ENCODE peak calls at places on chromosomes 16 and 17, in seven cellular contexts. One of them, this sample, is unnamed.

GRCh38 chr16:29029168-29029994 is 44.5 kb downstream of the LAT start:
- DNase-seq in fibroblast of pulmonary artery: peak; percentile 95
- DNase-seq in Calu3: peak; percentile 68
- DNase-seq in tibial nerve: no peak
- DNase-seq in left lung: no peak
- DNase-seq in AG04450: peak; percentile 81
- DNase-seq in testis: no peak
- DNase-seq in this sample: peak; percentile 50

GRCh38 chr16:50699345-50700159 is 6.1 kb downstream of the NOD2 start:
- DNase-seq in Calu3: peak; percentile 52
- DNase-seq in AG04450: no peak
- DNase-seq in tibial nerve: no peak
- DNase-seq in left lung: no peak
- DNase-seq in testis: no peak
- DNase-seq in fibroblast of pulmonary artery: peak; percentile 31
- DNase-seq in this sample: no peak

GRCh38 chr17:7886227-7887037 is 2.2 kb upstream of the CHD3 start:
- DNase-seq in fibroblast of pulmonary artery: peak; percentile 30
- DNase-seq in AG04450: no peak
- DNase-seq in Calu3: peak; percentile 36
- DNase-seq in testis: peak; percentile 60
- DNase-seq in tibial nerve: no peak
- DNase-seq in left lung: no peak
- DNase-seq in this sample: no peak

GRCh38 chr17:48194097-48194550 is 86.6 kb downstream of the SNX11 start:
- DNase-seq in tibial nerve: no peak
- DNase-seq in left lung: no peak
- DNase-seq in AG04450: peak; percentile 3
- DNase-seq in testis: no peak
- DNase-seq in Calu3: no peak
- DNase-seq in fibroblast of pulmonary artery: peak; percentile 41
- DNase-seq in this sample: no peak

GRCh38 chr17:80210348-80211108 is 9.6 kb downstream of the SGSH start:
- DNase-seq in fibroblast of pulmonary artery: no peak
- DNase-seq in testis: no peak
- DNase-seq in tibial nerve: no peak
- DNase-seq in Calu3: no peak
- DNase-seq in left lung: peak; percentile 72
- DNase-seq in AG04450: no peak
- DNase-seq in this sample: no peak

GRCh38 chr17:37702605-37703004 is 42.3 kb downstream of the HNF1B start:
- DNase-seq in AG04450: peak; percentile 41
- DNase-seq in fibroblast of pulmonary artery: peak; percentile 38
- DNase-seq in Calu3: peak; percentile 90
- DNase-seq in testis: no peak
- DNase-seq in left lung: no peak
- DNase-seq in tibial nerve: no peak
- DNase-seq in this sample: peak; percentile 35

GRCh38 chr17:62720126-62720850 is 87.8 kb downstream of the MARCHF10 start:
- DNase-seq in AG04450: no peak
- DNase-seq in testis: no peak
- DNase-seq in left lung: no peak
- DNase-seq in Calu3: peak; percentile 18
- DNase-seq in fibroblast of pulmonary artery: no peak
- DNase-seq in tibial nerve: no peak
- DNase-seq in this sample: no peak

GRCh38 chr16:53087101-53087500 is 32.3 kb downstream of the CHD9 start:
- DNase-seq in tibial nerve: no peak
- DNase-seq in testis: no peak
- DNase-seq in Calu3: no peak
- DNase-seq in left lung: no peak
- DNase-seq in AG04450: no peak
- DNase-seq in fibroblast of pulmonary artery: no peak
- DNase-seq in this sample: no peak

GRCh38 chr17:50037321-50038107 is 18.4 kb upstream of the ITGA3 start:
- DNase-seq in tibial nerve: peak; percentile 14
- DNase-seq in testis: peak; percentile 52
- DNase-seq in fibroblast of pulmonary artery: peak; percentile 78
- DNase-seq in AG04450: no peak
- DNase-seq in left lung: peak; percentile 88
- DNase-seq in Calu3: no peak
- DNase-seq in this sample: no peak

GRCh38 chr16:27639588-27640276 is 89.8 kb downstream of the KATNIP start:
- DNase-seq in fibroblast of pulmonary artery: peak; percentile 73
- DNase-seq in Calu3: peak; percentile 48
- DNase-seq in tibial nerve: no peak
- DNase-seq in AG04450: peak; percentile 18
- DNase-seq in left lung: no peak
- DNase-seq in testis: peak; percentile 56
- DNase-seq in this sample: no peak

GRCh38 chr17:79706931-79707382 is 23.8 kb upstream of the ENPP7 start:
- DNase-seq in left lung: no peak
- DNase-seq in testis: peak; percentile 52
- DNase-seq in fibroblast of pulmonary artery: peak; percentile 10
- DNase-seq in AG04450: no peak
- DNase-seq in Calu3: no peak
- DNase-seq in tibial nerve: no peak
- DNase-seq in this sample: no peak

GRCh38 chr16:6605490-6605889 is 727.2 kb upstream of the RBFOX1 start:
- DNase-seq in tibial nerve: no peak
- DNase-seq in left lung: no peak
- DNase-seq in fibroblast of pulmonary artery: no peak
- DNase-seq in testis: no peak
- DNase-seq in AG04450: no peak
- DNase-seq in Calu3: no peak
- DNase-seq in this sample: no peak

GRCh38 chr16:66551362-66551761 is 1.0 kb upstream of the CKLF start:
- DNase-seq in AG04450: no peak
- DNase-seq in testis: no peak
- DNase-seq in Calu3: peak; percentile 70
- DNase-seq in tibial nerve: no peak
- DNase-seq in left lung: no peak
- DNase-seq in fibroblast of pulmonary artery: peak; percentile 10
- DNase-seq in this sample: no peak

GRCh38 chr16:70684146-70685060 is 1.4 kb downstream of the MTSS2 start:
- DNase-seq in Calu3: no peak
- DNase-seq in fibroblast of pulmonary artery: no peak
- DNase-seq in left lung: peak; percentile 63
- DNase-seq in testis: no peak
- DNase-seq in tibial nerve: no peak
- DNase-seq in AG04450: no peak
- DNase-seq in this sample: no peak

GRCh38 chr17:55527520-55528118 is 16.4 kb upstream of the SMIM36 start:
- DNase-seq in Calu3: peak; percentile 41
- DNase-seq in testis: peak; percentile 57
- DNase-seq in AG04450: peak; percentile 44
- DNase-seq in tibial nerve: no peak
- DNase-seq in fibroblast of pulmonary artery: peak; percentile 75
- DNase-seq in left lung: no peak
- DNase-seq in this sample: peak; percentile 40

GRCh38 chr17:383771-384621 is 31.4 kb upstream of the RPH3AL start:
- DNase-seq in AG04450: no peak
- DNase-seq in left lung: no peak
- DNase-seq in fibroblast of pulmonary artery: no peak
- DNase-seq in testis: no peak
- DNase-seq in tibial nerve: no peak
- DNase-seq in Calu3: no peak
- DNase-seq in this sample: no peak

GRCh38 chr17:50134206-50135110 is 4.5 kb upstream of the SAMD14 start:
- DNase-seq in AG04450: no peak
- DNase-seq in tibial nerve: no peak
- DNase-seq in testis: no peak
- DNase-seq in left lung: peak; percentile 62
- DNase-seq in fibroblast of pulmonary artery: no peak
- DNase-seq in Calu3: peak; percentile 29
- DNase-seq in this sample: no peak

GRCh38 chr17:9924735-9925191 is 19.7 kb upstream of the RCVRN start:
- DNase-seq in Calu3: peak; percentile 32
- DNase-seq in fibroblast of pulmonary artery: peak; percentile 78
- DNase-seq in testis: peak; percentile 25
- DNase-seq in left lung: no peak
- DNase-seq in AG04450: peak; percentile 21
- DNase-seq in tibial nerve: no peak
- DNase-seq in this sample: peak; percentile 34

GRCh38 chr16:2486645-2487516 is 12.0 kb downstream of the TBC1D24 start:
- DNase-seq in Calu3: no peak
- DNase-seq in fibroblast of pulmonary artery: no peak
- DNase-seq in tibial nerve: peak; percentile 45
- DNase-seq in AG04450: no peak
- DNase-seq in left lung: peak; percentile 90
- DNase-seq in testis: peak; percentile 81
- DNase-seq in this sample: no peak

GRCh38 chr17:17684901-17685774 is 3.9 kb downstream of the RAI1 start:
- DNase-seq in AG04450: no peak
- DNase-seq in fibroblast of pulmonary artery: peak; percentile 72
- DNase-seq in tibial nerve: no peak
- DNase-seq in testis: no peak
- DNase-seq in left lung: peak; percentile 74
- DNase-seq in Calu3: no peak
- DNase-seq in this sample: no peak

DNA sequence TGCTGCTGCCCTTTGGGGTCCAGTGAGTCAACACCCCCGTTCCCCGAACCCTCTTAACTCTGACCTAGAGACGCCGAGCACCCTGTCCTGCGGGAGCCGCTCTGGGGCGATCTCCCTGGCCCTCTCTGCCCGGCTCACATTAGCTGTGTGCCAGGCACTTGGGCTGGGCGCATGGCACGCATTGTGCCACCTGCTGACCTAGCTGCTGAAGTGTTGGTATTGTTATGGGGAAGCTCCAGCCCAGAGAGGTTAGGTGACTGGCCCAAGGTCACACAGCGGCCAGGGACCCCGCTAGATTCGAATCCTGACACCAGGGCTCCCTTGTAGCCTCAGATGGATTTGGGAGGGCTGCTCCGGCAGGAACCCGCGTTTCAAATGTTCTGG is 1.1 kb downstream of the HSD17B1 start:
- DNase-seq in left lung: peak; percentile 81
- DNase-seq in fibroblast of pulmonary artery: no peak
- DNase-seq in testis: peak; percentile 59
- DNase-seq in tibial nerve: no peak
- DNase-seq in Calu3: no peak
- DNase-seq in AG04450: no peak
- DNase-seq in this sample: no peak
- TF ChIP-seq CTCF in left lung: no peak
- TF ChIP-seq CTCF in fibroblast of pulmonary artery: no peak
- TF ChIP-seq CTCF in testis: no peak
- TF ChIP-seq CTCF in tibial nerve: no peak
- TF ChIP-seq CTCF in Calu3: no peak
- TF ChIP-seq CTCF in AG04450: no peak
- TF ChIP-seq CTCF in this sample: no peak

DNA sequence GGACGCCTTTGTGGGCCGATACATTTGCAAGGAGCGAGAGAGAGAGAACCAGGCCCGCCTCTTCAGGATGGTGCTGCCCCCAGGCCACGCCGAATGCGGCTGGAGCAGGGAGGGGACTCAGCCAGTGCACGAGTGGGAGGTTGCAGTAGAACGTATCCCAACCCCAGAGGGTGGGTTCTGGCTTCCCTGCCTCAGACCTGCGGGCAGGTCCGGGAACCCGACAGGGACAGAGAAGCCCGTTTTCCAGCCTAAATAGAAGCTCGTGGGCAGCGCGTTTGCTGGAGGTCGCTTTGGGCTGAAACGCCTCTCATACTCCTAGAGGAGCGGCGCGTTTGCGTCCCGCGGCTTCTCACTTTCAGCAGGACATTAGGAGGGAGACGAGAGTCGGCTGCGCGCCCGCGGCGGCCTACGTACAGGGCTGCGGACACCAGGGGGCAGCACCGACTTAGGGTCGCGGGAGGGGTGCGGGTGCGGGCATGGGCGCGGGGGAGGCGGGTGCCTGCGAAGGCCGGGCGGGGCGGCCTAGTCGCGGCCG is 11.0 kb downstream of the TBX2 start:
- DNase-seq in left lung: peak; percentile 92
- DNase-seq in Calu3: no peak
- DNase-seq in fibroblast of pulmonary artery: peak; percentile 65
- DNase-seq in AG04450: peak; percentile 76
- DNase-seq in testis: peak; percentile 90
- DNase-seq in tibial nerve: peak; percentile 78
- DNase-seq in this sample: peak; percentile 80
- TF ChIP-seq CTCF in left lung: peak; percentile 39
- TF ChIP-seq CTCF in Calu3: no peak
- TF ChIP-seq CTCF in fibroblast of pulmonary artery: peak; percentile 34
- TF ChIP-seq CTCF in AG04450: peak; percentile 66
- TF ChIP-seq CTCF in testis: peak; percentile 76
- TF ChIP-seq CTCF in tibial nerve: peak; percentile 75
- TF ChIP-seq CTCF in this sample: peak; percentile 56

GRCh38 chr17:29573871-29574731 is 5.6 kb downstream of the TP53I13 start:
- DNase-seq in fibroblast of pulmonary artery: no peak
- DNase-seq in Calu3: no peak
- DNase-seq in AG04450: no peak
- DNase-seq in left lung: peak; percentile 62
- DNase-seq in tibial nerve: peak; percentile 10
- DNase-seq in testis: no peak
- DNase-seq in this sample: no peak

GRCh38 chr17:29573558-29573870 is 5.0 kb downstream of the TP53I13 start:
- DNase-seq in tibial nerve: peak; percentile 3
- DNase-seq in AG04450: no peak
- DNase-seq in fibroblast of pulmonary artery: no peak
- DNase-seq in testis: no peak
- DNase-seq in Calu3: no peak
- DNase-seq in left lung: peak; percentile 51
- DNase-seq in this sample: no peak

GRCh38 chr17:29571486-29571882 is 3.0 kb downstream of the TP53I13 start:
- DNase-seq in tibial nerve: no peak
- DNase-seq in fibroblast of pulmonary artery: no peak
- DNase-seq in Calu3: no peak
- DNase-seq in AG04450: no peak
- DNase-seq in testis: no peak
- DNase-seq in left lung: no peak
- DNase-seq in this sample: no peak

GRCh38 chr17:29571883-29572681 is 3.6 kb downstream of the TP53I13 start:
- DNase-seq in testis: peak; percentile 49
- DNase-seq in fibroblast of pulmonary artery: no peak
- DNase-seq in AG04450: no peak
- DNase-seq in Calu3: no peak
- DNase-seq in tibial nerve: peak; percentile 12
- DNase-seq in left lung: peak; percentile 78
- DNase-seq in this sample: no peak

GRCh38 chr17:29572691-29573557 is 4.4 kb downstream of the TP53I13 start:
- DNase-seq in testis: peak; percentile 72
- DNase-seq in tibial nerve: peak; percentile 41
- DNase-seq in fibroblast of pulmonary artery: peak; percentile 59
- DNase-seq in left lung: peak; percentile 87
- DNase-seq in Calu3: no peak
- DNase-seq in AG04450: no peak
- DNase-seq in this sample: no peak
- TF ChIP-seq CTCF in testis: peak; percentile 78
- TF ChIP-seq CTCF in tibial nerve: peak; percentile 75
- TF ChIP-seq CTCF in fibroblast of pulmonary artery: peak; percentile 45
- TF ChIP-seq CTCF in left lung: peak; percentile 58
- TF ChIP-seq CTCF in Calu3: no peak
- TF ChIP-seq CTCF in AG04450: peak; percentile 61
- TF ChIP-seq CTCF in this sample: peak; percentile 54

DNA sequence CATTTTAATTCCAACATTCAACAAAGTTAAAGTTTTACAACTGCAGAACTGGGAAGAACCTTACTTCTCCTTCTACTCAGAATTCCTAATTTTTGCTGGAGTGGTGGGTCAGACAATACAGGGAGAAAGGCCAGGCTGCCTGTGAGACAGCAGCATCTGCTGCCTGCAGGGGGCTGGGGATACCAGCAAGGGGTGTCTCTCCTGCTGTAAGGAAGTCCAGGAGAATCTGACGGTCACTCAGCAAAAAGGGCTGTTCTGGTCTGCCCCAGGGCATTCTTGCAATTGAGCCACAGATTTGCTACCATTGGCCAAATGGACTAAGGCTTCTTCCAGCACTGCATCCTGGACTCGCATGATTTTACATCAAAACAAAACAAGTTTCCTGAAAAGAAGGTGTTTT is 426.6 kb upstream of the CDH11 start:
- DNase-seq in AG04450: no peak
- DNase-seq in fibroblast of pulmonary artery: peak; percentile 27
- DNase-seq in testis: no peak
- DNase-seq in tibial nerve: no peak
- DNase-seq in left lung: no peak
- DNase-seq in Calu3: no peak
- DNase-seq in this sample: no peak
- TF ChIP-seq CTCF in AG04450: peak; percentile 50
- TF ChIP-seq CTCF in fibroblast of pulmonary artery: peak; percentile 21
- TF ChIP-seq CTCF in testis: no peak
- TF ChIP-seq CTCF in tibial nerve: no peak
- TF ChIP-seq CTCF in left lung: no peak
- TF ChIP-seq CTCF in Calu3: no peak
- TF ChIP-seq CTCF in this sample: peak; percentile 37

This sample was measured in AG09319.